ENCODE peak calls at places on chromosomes 1 and 21, in nine cellular contexts. F is Calu3; T is type B pancreatic cell; M is heart left ventricle; O is CD4-positive, alpha-beta T cell; S is mucosa of descending colon; Q is cardiac fibroblast; W is A549; U is AG04450. P is an unnamed sample.

GRCh38 chr1:235416662-235417049 is 49.4 kb downstream of the TBCE start:
- DNase-seq in T (no peak), W (no peak), M (no peak), Q (peak), S (no peak), O (no peak), U (no peak), F (no peak), P (no peak)

GRCh38 chr1:227558807-227559186 is 4.6 kb upstream of the ZNF678 start:
- DNase-seq in F (no peak), M (no peak), W (no peak), O (no peak), U (no peak), S (peak), Q (no peak), T (no peak), P (no peak)

GRCh38 chr1:11929849-11930248 is 3.6 kb upstream of the KIAA2013 start:
- DNase-seq in F (no peak), M (peak), O (no peak), Q (peak), W (no peak), S (peak), U (no peak), T (no peak), P (no peak)

GRCh38 chr21:39728341-39728740 is 16.6 kb upstream of the IGSF5 start:
- DNase-seq in Q (no peak), O (no peak), S (no peak), W (no peak), U (no peak), F (no peak), M (no peak), T (no peak), P (no peak)

GRCh38 chr1:31978853-31979400 is 34.7 kb upstream of the KHDRBS1 start:
- DNase-seq in W (no peak), F (no peak), S (no peak), T (no peak), U (no peak), O (no peak), Q (no peak), M (no peak), P (no peak)

GRCh38 chr21:26123012-26123411 is 47.6 kb downstream of the APP start:
- DNase-seq in F (no peak), T (no peak), S (no peak), Q (peak), W (no peak), M (no peak), O (no peak), U (no peak), P (no peak)

GRCh38 chr1:239792157-239792556 is 299.5 kb upstream of the FMN2 start:
- DNase-seq in M (no peak), S (no peak), T (no peak), Q (no peak), U (no peak), F (no peak), O (no peak), W (no peak), P (no peak)

GRCh38 chr1:23558140-23558871 is 995 bp downstream of the ID3 start:
- DNase-seq in W (no peak), U (no peak), T (no peak), Q (peak), O (no peak), S (peak), M (peak), F (peak), P (no peak)

GRCh38 chr1:212899845-212900244 is 41.8 kb downstream of the FLVCR1 start:
- DNase-seq in O (no peak), Q (no peak), T (no peak), U (no peak), M (no peak), F (no peak), S (no peak), W (no peak), P (no peak)

GRCh38 chr1:165897326-165898303 is 70.2 kb downstream of the UCK2 start:
- DNase-seq in W (no peak), Q (peak), T (no peak), U (no peak), S (no peak), O (no peak), F (no peak), M (no peak), P (no peak)

GRCh38 chr1:3911521-3911845 is 11.4 kb upstream of the C1orf174 start:
- DNase-seq in T (no peak), U (no peak), Q (no peak), M (no peak), F (no peak), W (no peak), O (no peak), S (no peak), P (no peak)

GRCh38 chr1:119924948-119925898 is 28.9 kb upstream of the ADAM30 start:
- DNase-seq in O (no peak), Q (no peak), M (no peak), U (no peak), W (no peak), T (no peak), F (no peak), S (no peak), P (no peak)

GRCh38 chr1:89466307-89466925 is 58.2 kb upstream of the LRRC8B start:
- DNase-seq in O (no peak), S (no peak), W (no peak), F (no peak), T (no peak), M (no peak), U (no peak), Q (no peak), P (no peak)

GRCh38 chr1:54945393-54945936 is 35.0 kb upstream of the TMEM61 start:
- DNase-seq in S (peak), M (no peak), Q (no peak), O (no peak), U (no peak), T (no peak), F (peak), W (no peak), P (no peak)

GRCh38 chr21:42663860-42664535 is 10.6 kb downstream of the PDE9A start:
- DNase-seq in T (no peak), M (no peak), U (no peak), Q (no peak), O (no peak), W (no peak), F (no peak), S (no peak), P (no peak)

GRCh38 chr1:32774950-32775634 is 42.1 kb downstream of the YARS1 start:
- DNase-seq in O (no peak), M (no peak), T (no peak), S (no peak), U (no peak), F (peak), W (no peak), Q (peak), P (no peak)

GRCh38 chr1:15453773-15454172 is 2.8 kb upstream of the CELA2A start:
- DNase-seq in O (no peak), M (peak), U (no peak), Q (no peak), S (no peak), F (no peak), W (no peak), T (no peak), P (no peak)

GRCh38 chr1:203327684-203328457 is 22.6 kb downstream of the BTG2 start:
- DNase-seq in T (no peak), S (no peak), W (peak), M (no peak), Q (peak), U (no peak), F (peak), O (peak), P (no peak)

GRCh38 chr1:73998348-73998959 is 199.5 kb downstream of the LRRIQ3 start:
- DNase-seq in Q (peak), S (no peak), W (peak), F (no peak), O (no peak), T (no peak), U (no peak), M (no peak), P (no peak)

GRCh38 chr1:172442843-172443565 is 865 bp downstream of the PIGC start:
- DNase-seq in U (no peak), O (no peak), Q (no peak), T (no peak), W (no peak), M (no peak), S (no peak), F (no peak), P (no peak)

GRCh38 chr1:151189638-151190445 is at the start of gene VPS72:
- DNase-seq in M (peak), T (peak), S (peak), F (peak), W (peak), Q (peak), O (peak), U (peak), P (peak)
- TF ChIP-seq CTCF in M (peak), T (no peak), S (peak), F (no peak), W (no peak), Q (no peak), O (no peak), U (no peak), P (no peak)

DNA sequence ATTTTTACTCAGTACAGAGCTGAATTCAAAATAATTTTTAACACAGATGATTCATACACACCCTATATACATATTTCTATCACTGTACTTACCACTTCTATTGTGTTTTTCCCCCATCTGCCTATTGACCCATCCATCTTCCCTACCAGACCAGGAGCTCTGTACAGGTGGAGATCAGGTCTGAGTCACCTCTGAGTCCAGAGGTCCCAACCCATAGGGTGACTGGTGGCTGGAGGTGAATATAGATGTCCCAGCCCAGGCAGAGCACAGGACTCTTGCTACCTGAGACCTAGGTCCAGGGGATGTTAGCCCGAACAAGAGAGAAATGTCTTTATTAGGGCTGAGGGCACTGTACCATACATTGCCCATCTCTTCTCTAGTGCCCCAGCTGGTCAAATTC is 54.8 kb downstream of the DMAP1 start:
- DNase-seq in S (no peak), M (no peak), U (no peak), Q (no peak), W (no peak), F (no peak), O (no peak), T (no peak), P (no peak)
- TF ChIP-seq CTCF in S (no peak), M (no peak), U (no peak), Q (no peak), W (no peak), F (no peak), O (no peak), T (no peak), P (no peak)

GRCh38 chr1:34292472-34292871 is 115.8 kb downstream of the C1orf94 start:
- DNase-seq in S (no peak), U (no peak), Q (no peak), M (no peak), W (no peak), O (no peak), F (no peak), T (no peak), P (no peak)
- TF ChIP-seq CTCF in S (no peak), U (peak), Q (no peak), M (no peak), W (no peak), O (no peak), F (no peak), T (peak), P (no peak)

GRCh38 chr1:231369282-231369681 is 31.2 kb downstream of the SPRTN start:
- DNase-seq in U (no peak), F (no peak), S (no peak), M (no peak), W (no peak), Q (no peak), T (no peak), O (no peak), P (no peak)
- TF ChIP-seq CTCF in U (no peak), F (no peak), S (no peak), M (no peak), W (no peak), Q (no peak), T (no peak), O (no peak), P (no peak)

P was measured in activated B cell treated with CpG ODN at 0.5 μM for 24 hours.